ENCODE peak calls at places on chromosomes 12 and 14, in ten cellular contexts. One of them, this sample, is unnamed. For H3K4me1, the result is how much of the 10 kb centered on the place peaks cover.

GRCh38 chr12:128513831-128514230 is 246.9 kb downstream of the TMEM132C start:
- DNase-seq in heart left ventricle: no peak
- DNase-seq in suprapubic skin: no peak
- DNase-seq in A549: no peak
- DNase-seq in HCT116: no peak
- DNase-seq in heart right ventricle: no peak
- DNase-seq in cardiac muscle cell: no peak
- DNase-seq in left lung: no peak
- DNase-seq in prostate gland: no peak
- DNase-seq in ovary: no peak
- DNase-seq in this sample: no peak

GRCh38 chr12:65882504-65882903 is 58.2 kb downstream of the HMGA2 start:
- DNase-seq in heart left ventricle: no peak
- DNase-seq in suprapubic skin: no peak
- DNase-seq in A549: no peak
- DNase-seq in HCT116: no peak
- DNase-seq in heart right ventricle: no peak
- DNase-seq in cardiac muscle cell: no peak
- DNase-seq in left lung: no peak
- DNase-seq in prostate gland: no peak
- DNase-seq in ovary: peak
- DNase-seq in this sample: no peak

GRCh38 chr14:87142568-87143211 is 850.3 kb downstream of the GALC start:
- DNase-seq in heart left ventricle: no peak
- DNase-seq in suprapubic skin: no peak
- DNase-seq in A549: no peak
- DNase-seq in HCT116: no peak
- DNase-seq in heart right ventricle: no peak
- DNase-seq in cardiac muscle cell: no peak
- DNase-seq in left lung: no peak
- DNase-seq in prostate gland: no peak
- DNase-seq in ovary: no peak
- DNase-seq in this sample: no peak

GRCh38 chr14:91256661-91257060 is 12.2 kb upstream of the GPR68 start:
- DNase-seq in heart left ventricle: no peak
- DNase-seq in suprapubic skin: no peak
- DNase-seq in A549: no peak
- DNase-seq in HCT116: no peak
- DNase-seq in heart right ventricle: no peak
- DNase-seq in cardiac muscle cell: peak
- DNase-seq in left lung: no peak
- DNase-seq in prostate gland: no peak
- DNase-seq in ovary: no peak
- DNase-seq in this sample: no peak

GRCh38 chr12:121976950-121977349 is 44.7 kb upstream of the BCL7A start:
- DNase-seq in heart left ventricle: no peak
- DNase-seq in suprapubic skin: no peak
- DNase-seq in A549: no peak
- DNase-seq in HCT116: no peak
- DNase-seq in heart right ventricle: no peak
- DNase-seq in cardiac muscle cell: no peak
- DNase-seq in left lung: no peak
- DNase-seq in prostate gland: no peak
- DNase-seq in ovary: no peak
- DNase-seq in this sample: no peak

GRCh38 chr14:64940336-64940910 is 2.1 kb downstream of the GPX2 start:
- DNase-seq in heart left ventricle: no peak
- DNase-seq in suprapubic skin: no peak
- DNase-seq in A549: no peak
- DNase-seq in HCT116: no peak
- DNase-seq in heart right ventricle: no peak
- DNase-seq in cardiac muscle cell: no peak
- DNase-seq in left lung: no peak
- DNase-seq in prostate gland: no peak
- DNase-seq in ovary: no peak
- DNase-seq in this sample: no peak

GRCh38 chr14:92902191-92902590 is 20.8 kb upstream of the CHGA start:
- DNase-seq in heart left ventricle: no peak
- DNase-seq in suprapubic skin: no peak
- DNase-seq in A549: no peak
- DNase-seq in HCT116: no peak
- DNase-seq in heart right ventricle: no peak
- DNase-seq in cardiac muscle cell: no peak
- DNase-seq in left lung: no peak
- DNase-seq in prostate gland: no peak
- DNase-seq in ovary: no peak
- DNase-seq in this sample: no peak

GRCh38 chr14:24692382-24693352 is 58.7 kb upstream of the GZMB start:
- DNase-seq in heart left ventricle: no peak
- DNase-seq in suprapubic skin: no peak
- DNase-seq in A549: no peak
- DNase-seq in HCT116: no peak
- DNase-seq in heart right ventricle: no peak
- DNase-seq in cardiac muscle cell: no peak
- DNase-seq in left lung: no peak
- DNase-seq in prostate gland: no peak
- DNase-seq in ovary: no peak
- DNase-seq in this sample: no peak

GRCh38 chr12:65742481-65742971 is 81.8 kb upstream of the HMGA2 start:
- DNase-seq in heart left ventricle: no peak
- DNase-seq in suprapubic skin: no peak
- DNase-seq in A549: no peak
- DNase-seq in HCT116: no peak
- DNase-seq in heart right ventricle: peak
- DNase-seq in cardiac muscle cell: no peak
- DNase-seq in left lung: no peak
- DNase-seq in prostate gland: no peak
- DNase-seq in ovary: peak
- DNase-seq in this sample: no peak

GRCh38 chr12:1773937-1774655 is 46.3 kb upstream of the LRTM2 start:
- DNase-seq in heart left ventricle: no peak
- DNase-seq in suprapubic skin: no peak
- DNase-seq in A549: no peak
- DNase-seq in HCT116: no peak
- DNase-seq in heart right ventricle: no peak
- DNase-seq in cardiac muscle cell: peak
- DNase-seq in left lung: no peak
- DNase-seq in prostate gland: peak
- DNase-seq in ovary: no peak
- DNase-seq in this sample: no peak

DNA sequence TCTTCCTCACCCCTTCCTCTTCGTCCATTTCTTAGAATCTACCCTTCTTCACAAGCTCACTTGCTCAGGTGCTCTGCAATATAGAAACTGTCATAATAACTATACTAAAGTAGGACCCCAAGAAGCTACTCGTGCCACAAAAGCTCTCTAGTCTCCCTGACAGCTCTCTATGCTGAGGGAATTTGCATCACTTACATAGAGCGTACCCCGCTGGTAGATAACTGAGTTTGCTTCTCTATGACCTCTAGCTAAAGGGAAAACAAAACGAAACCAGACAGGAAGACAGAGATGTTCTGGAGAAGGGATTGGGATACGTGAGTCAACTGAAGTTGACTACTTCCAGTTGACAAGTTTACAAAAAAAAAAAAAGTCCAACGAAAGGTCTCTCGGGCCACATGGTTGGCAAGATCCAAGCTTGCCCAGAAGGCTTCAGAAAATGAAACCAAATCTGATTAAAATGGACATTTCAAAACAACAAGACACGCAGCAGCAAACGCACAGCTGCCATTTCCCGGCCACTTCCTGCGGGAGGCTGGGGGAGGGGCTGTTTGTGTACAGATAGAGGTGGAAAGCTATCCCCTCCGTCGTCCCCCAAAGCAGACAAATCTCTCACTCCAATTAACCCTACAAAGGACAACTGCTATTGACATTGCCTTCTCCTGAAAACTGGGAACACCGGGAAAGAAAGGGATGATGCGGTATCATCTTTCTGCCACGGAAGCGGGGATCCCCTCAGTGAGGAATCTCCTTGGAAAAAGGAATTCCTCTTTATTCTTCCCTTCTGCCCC is 1.3 kb downstream of the BAZ2A start:
- DNase-seq in heart left ventricle: peak
- DNase-seq in suprapubic skin: no peak
- DNase-seq in A549: peak
- DNase-seq in HCT116: no peak
- DNase-seq in heart right ventricle: peak
- DNase-seq in cardiac muscle cell: peak
- DNase-seq in left lung: peak
- DNase-seq in prostate gland: peak
- DNase-seq in ovary: peak
- DNase-seq in this sample: peak
- H3K4me1 ChIP-seq in heart left ventricle: under half
- H3K4me1 ChIP-seq in suprapubic skin: half or more
- H3K4me1 ChIP-seq in A549: under half
- H3K4me1 ChIP-seq in HCT116: under half
- H3K4me1 ChIP-seq in heart right ventricle: half or more
- H3K4me1 ChIP-seq in cardiac muscle cell: half or more
- H3K4me1 ChIP-seq in left lung: under half
- H3K4me1 ChIP-seq in prostate gland: under half
- H3K4me1 ChIP-seq in ovary: under half
- H3K4me1 ChIP-seq in this sample: half or more

DNA sequence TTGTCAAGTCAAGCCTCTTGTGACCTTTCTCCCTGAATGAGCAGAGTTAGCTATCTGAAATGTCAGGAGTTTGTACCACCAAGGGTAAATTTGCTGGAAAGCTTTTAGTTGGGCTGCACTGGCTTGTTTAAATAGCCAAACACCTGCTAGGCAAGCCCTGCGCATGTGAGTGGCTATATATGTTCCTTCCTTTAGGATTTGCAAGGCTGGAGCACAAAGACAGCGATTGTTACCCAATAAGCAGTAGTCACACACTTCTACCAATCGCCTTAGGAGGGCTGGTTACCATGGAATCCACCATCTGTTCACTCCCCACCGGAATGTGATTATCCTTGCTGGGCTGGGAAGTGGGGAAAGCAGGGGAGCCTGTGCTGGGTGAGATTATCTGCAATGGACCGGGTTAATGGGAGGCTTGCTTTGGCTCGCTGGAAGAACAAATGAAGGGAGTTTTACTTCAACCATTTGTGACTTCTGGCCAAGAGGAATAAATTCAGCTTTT is 102.5 kb downstream of the FGD4 start:
- DNase-seq in heart left ventricle: no peak
- DNase-seq in suprapubic skin: no peak
- DNase-seq in A549: no peak
- DNase-seq in HCT116: no peak
- DNase-seq in heart right ventricle: no peak
- DNase-seq in cardiac muscle cell: peak
- DNase-seq in left lung: no peak
- DNase-seq in prostate gland: no peak
- DNase-seq in ovary: peak
- DNase-seq in this sample: no peak
- H3K27ac ChIP-seq in heart left ventricle: peak
- H3K27ac ChIP-seq in suprapubic skin: peak
- H3K27ac ChIP-seq in A549: no peak
- H3K27ac ChIP-seq in HCT116: no peak
- H3K27ac ChIP-seq in heart right ventricle: peak
- H3K27ac ChIP-seq in cardiac muscle cell: peak
- H3K27ac ChIP-seq in left lung: no peak
- H3K27ac ChIP-seq in prostate gland: peak
- H3K27ac ChIP-seq in ovary: no peak
- H3K27ac ChIP-seq in this sample: peak

GRCh38 chr12:124744273-124744640 is 119.4 kb downstream of the SCARB1 start:
- DNase-seq in heart left ventricle: no peak
- DNase-seq in suprapubic skin: no peak
- DNase-seq in A549: no peak
- DNase-seq in HCT116: no peak
- DNase-seq in heart right ventricle: no peak
- DNase-seq in cardiac muscle cell: no peak
- DNase-seq in left lung: no peak
- DNase-seq in prostate gland: no peak
- DNase-seq in ovary: no peak
- DNase-seq in this sample: no peak

GRCh38 chr12:124744659-124745467 is 118.8 kb downstream of the SCARB1 start:
- DNase-seq in heart left ventricle: no peak
- DNase-seq in suprapubic skin: no peak
- DNase-seq in A549: peak
- DNase-seq in HCT116: peak
- DNase-seq in heart right ventricle: no peak
- DNase-seq in cardiac muscle cell: no peak
- DNase-seq in left lung: no peak
- DNase-seq in prostate gland: no peak
- DNase-seq in ovary: no peak
- DNase-seq in this sample: no peak

GRCh38 chr12:124746649-124747425 is 116.8 kb downstream of the SCARB1 start:
- DNase-seq in heart left ventricle: no peak
- DNase-seq in suprapubic skin: no peak
- DNase-seq in A549: no peak
- DNase-seq in HCT116: no peak
- DNase-seq in heart right ventricle: no peak
- DNase-seq in cardiac muscle cell: no peak
- DNase-seq in left lung: no peak
- DNase-seq in prostate gland: no peak
- DNase-seq in ovary: no peak
- DNase-seq in this sample: no peak

GRCh38 chr12:124745891-124746570 is 117.6 kb downstream of the SCARB1 start:
- DNase-seq in heart left ventricle: peak
- DNase-seq in suprapubic skin: peak
- DNase-seq in A549: peak
- DNase-seq in HCT116: peak
- DNase-seq in heart right ventricle: peak
- DNase-seq in cardiac muscle cell: peak
- DNase-seq in left lung: peak
- DNase-seq in prostate gland: peak
- DNase-seq in ovary: peak
- DNase-seq in this sample: peak

DNA sequence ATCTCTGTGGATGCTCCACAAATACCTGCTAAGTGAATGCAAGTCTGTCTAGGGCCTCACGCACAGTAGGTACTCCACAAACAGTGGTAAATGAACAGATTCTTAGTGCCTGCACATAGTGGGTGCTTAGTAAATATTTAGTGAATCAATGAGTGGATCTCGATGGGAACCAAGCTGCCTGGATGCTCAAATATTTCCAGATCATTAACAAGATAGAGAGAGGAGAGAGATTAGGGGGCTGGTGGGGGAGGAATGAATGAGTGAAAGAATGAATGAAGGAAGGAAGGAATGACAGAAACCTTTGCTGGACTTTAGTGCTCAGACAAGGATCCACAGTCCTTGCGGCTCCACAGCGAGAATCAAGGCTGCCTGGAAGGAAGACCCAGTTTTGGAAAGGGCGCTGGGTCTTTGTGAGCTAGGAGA is 118.2 kb downstream of the SCARB1 start:
- DNase-seq in heart left ventricle: no peak
- DNase-seq in suprapubic skin: no peak
- DNase-seq in A549: no peak
- DNase-seq in HCT116: no peak
- DNase-seq in heart right ventricle: no peak
- DNase-seq in cardiac muscle cell: no peak
- DNase-seq in left lung: no peak
- DNase-seq in prostate gland: no peak
- DNase-seq in ovary: no peak
- DNase-seq in this sample: no peak
- H3K4me1 ChIP-seq in heart left ventricle: under half
- H3K4me1 ChIP-seq in suprapubic skin: under half
- H3K4me1 ChIP-seq in A549: half or more
- H3K4me1 ChIP-seq in HCT116: under half
- H3K4me1 ChIP-seq in heart right ventricle: under half
- H3K4me1 ChIP-seq in cardiac muscle cell: under half
- H3K4me1 ChIP-seq in left lung: under half
- H3K4me1 ChIP-seq in prostate gland: under half
- H3K4me1 ChIP-seq in ovary: under half
- H3K4me1 ChIP-seq in this sample: under half

GRCh38 chr14:22282429-22282828 is 306.6 kb downstream of the DAD1 start:
- DNase-seq in heart left ventricle: no peak
- DNase-seq in suprapubic skin: no peak
- DNase-seq in A549: no peak
- DNase-seq in HCT116: no peak
- DNase-seq in heart right ventricle: no peak
- DNase-seq in cardiac muscle cell: no peak
- DNase-seq in left lung: no peak
- DNase-seq in prostate gland: no peak
- DNase-seq in ovary: no peak
- DNase-seq in this sample: no peak
- H3K27ac ChIP-seq in heart left ventricle: no peak
- H3K27ac ChIP-seq in suprapubic skin: no peak
- H3K27ac ChIP-seq in A549: no peak
- H3K27ac ChIP-seq in HCT116: no peak
- H3K27ac ChIP-seq in heart right ventricle: no peak
- H3K27ac ChIP-seq in cardiac muscle cell: no peak
- H3K27ac ChIP-seq in left lung: no peak
- H3K27ac ChIP-seq in prostate gland: no peak
- H3K27ac ChIP-seq in ovary: no peak
- H3K27ac ChIP-seq in this sample: no peak

This sample was measured in left ventricle myocardium inferior.